ENCODE peak calls at places on chromosomes 7 and 10, in six cellular contexts. D, R, I, P, Q and A are unnamed samples.

GRCh38 chr7:127487381-127487780 is 94.9 kb upstream of the ZNF800 start:
- DNase-seq in D (no peak), R (no peak), I (no peak), P (peak; percentile 69), Q (no peak), A (no peak)

GRCh38 chr7:55192718-55193117 is 172.4 kb upstream of the LANCL2 start:
- DNase-seq in D (peak; percentile 69), R (peak; percentile 52), I (no peak), P (no peak), Q (no peak), A (no peak)

GRCh38 chr10:6583447-6583846 is 3.4 kb upstream of the PRKCQ start:
- DNase-seq in D (no peak), R (no peak), I (peak; percentile 75), P (no peak), Q (no peak), A (no peak)

GRCh38 chr7:74174606-74175082 is 488 bp downstream of the EIF4H start:
- DNase-seq in D (peak; percentile 65), R (no peak), I (peak; percentile 91), P (peak; percentile 75), Q (peak; percentile 71), A (peak; percentile 81)

GRCh38 chr10:28505359-28505959 is 27.5 kb upstream of the WAC start:
- DNase-seq in D (no peak), R (no peak), I (no peak), P (no peak), Q (no peak), A (no peak)

GRCh38 chr7:47901542-47901941 is 46.7 kb downstream of the PKD1L1 start:
- DNase-seq in D (peak; percentile 33), R (no peak), I (peak; percentile 80), P (no peak), Q (no peak), A (no peak)

GRCh38 chr7:45082031-45082830 is 6.5 kb downstream of the NACAD start:
- DNase-seq in D (no peak), R (no peak), I (no peak), P (no peak), Q (peak; percentile 68), A (peak; percentile 51)

GRCh38 chr7:36440880-36441279 is 51.2 kb downstream of the ANLN start:
- DNase-seq in D (peak; percentile 47), R (no peak), I (no peak), P (no peak), Q (no peak), A (peak; percentile 36)

GRCh38 chr7:79137942-79138341 is 315.5 kb downstream of the MAGI2 start:
- DNase-seq in D (peak; percentile 58), R (no peak), I (no peak), P (no peak), Q (no peak), A (no peak)

GRCh38 chr10:131822694-131823245 is 78.0 kb upstream of the PPP2R2D start:
- DNase-seq in D (no peak), R (no peak), I (peak; percentile 54), P (no peak), Q (no peak), A (peak; percentile 35)

GRCh38 chr10:103969857-103970627 is 3.1 kb downstream of the SLK start:
- DNase-seq in D (no peak), R (no peak), I (no peak), P (no peak), Q (no peak), A (no peak)

GRCh38 chr7:121392277-121393004 is 3.7 kb downstream of the FAM3C start:
- DNase-seq in D (no peak), R (no peak), I (no peak), P (no peak), Q (no peak), A (no peak)

GRCh38 chr7:90877201-90877600 is 281.1 kb downstream of the CDK14 start:
- DNase-seq in D (no peak), R (no peak), I (no peak), P (no peak), Q (no peak), A (no peak)

GRCh38 chr7:88597941-88598425 is 161.5 kb upstream of the ZNF804B start:
- DNase-seq in D (no peak), R (no peak), I (no peak), P (peak; percentile 54), Q (no peak), A (no peak)

GRCh38 chr7:7702826-7703225 is 15.6 kb downstream of the RPA3 start:
- DNase-seq in D (peak; percentile 77), R (no peak), I (no peak), P (no peak), Q (no peak), A (no peak)

GRCh38 chr10:118927317-118927716 is 102.2 kb upstream of the NANOS1 start:
- DNase-seq in D (no peak), R (no peak), I (no peak), P (no peak), Q (peak; percentile 18), A (no peak)

GRCh38 chr7:95589766-95590165 is 6.5 kb downstream of the PDK4 start:
- DNase-seq in D (no peak), R (no peak), I (no peak), P (no peak), Q (no peak), A (no peak)
- H3K4me3 ChIP-seq in D (no peak overlapping the region), R (no peak overlapping the region), I (no peak overlapping the region), P (no peak overlapping the region), Q (no peak overlapping the region), A (no peak overlapping the region)

DNA sequence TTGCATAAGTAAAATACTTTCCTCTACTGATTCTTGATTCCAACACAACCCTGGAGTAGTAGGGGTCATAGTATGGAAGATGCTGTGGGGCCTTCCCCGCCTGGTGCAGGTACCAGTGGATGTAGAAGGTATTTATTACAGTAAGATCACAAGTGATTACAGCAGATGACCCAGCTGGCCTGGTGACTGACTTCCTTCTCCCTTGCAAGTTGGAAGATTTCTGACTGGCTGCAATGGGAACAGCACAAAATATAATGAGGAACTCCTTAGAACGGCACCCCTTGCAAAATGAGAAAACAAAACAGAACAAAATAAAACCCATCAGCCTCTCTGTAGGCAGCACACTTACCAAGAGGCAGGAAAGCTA is 61.7 kb upstream of the TARP start:
- DNase-seq in D (no peak), R (no peak), I (no peak), P (no peak), Q (no peak), A (no peak)
- H3K4me3 ChIP-seq in D (no peak overlapping the region), R (peak overlapping the region; percentile 22), I (no peak overlapping the region), P (no peak overlapping the region), Q (no peak overlapping the region), A (no peak overlapping the region)

GRCh38 chr10:43076311-43076875 is 476 bp upstream of the RET start:
- DNase-seq in D (no peak), R (no peak), I (no peak), P (no peak), Q (no peak), A (peak; percentile 88)
- H3K4me3 ChIP-seq in D (no peak overlapping the region), R (no peak overlapping the region), I (no peak overlapping the region), P (no peak overlapping the region), Q (no peak overlapping the region), A (peak overlapping the region; percentile 63)

GRCh38 chr7:155345490-155345889 is 47.8 kb downstream of the INSIG1 start:
- DNase-seq in D (no peak), R (no peak), I (no peak), P (no peak), Q (no peak), A (no peak)
- H3K4me3 ChIP-seq in D (no peak overlapping the region), R (no peak overlapping the region), I (no peak overlapping the region), P (peak overlapping the region; percentile 32), Q (no peak overlapping the region), A (no peak overlapping the region)

GRCh38 chr10:2303169-2303568 is 565.8 kb upstream of the ADARB2 start:
- DNase-seq in D (no peak), R (no peak), I (no peak), P (no peak), Q (no peak), A (no peak)
- H3K4me3 ChIP-seq in D (no peak overlapping the region), R (no peak overlapping the region), I (no peak overlapping the region), P (no peak overlapping the region), Q (no peak overlapping the region), A (no peak overlapping the region)